ENCODE peak calls at places on chromosomes 5 and 9, in five cellular contexts. W, J, A, Q and G are unnamed samples.
A peak's percentile ranks its signal among the peaks of the same experiment; 100 is the strongest.

GRCh38 chr9:127934248-127934647 is 3.4 kb downstream of the DPM2 start:
- DNase-seq in J (no peak), W (no peak), Q (no peak), A (no peak), G (no peak)

GRCh38 chr5:150167163-150167798 is 703 bp downstream of the CDX1 start:
- DNase-seq in J (no peak), Q (no peak), A (no peak), W (no peak), G (no peak)

GRCh38 chr5:113212244-113212920 is 222.4 kb downstream of the TSSK1B start:
- DNase-seq in J (peak; percentile 52), A (no peak), W (peak; percentile 73), Q (peak; percentile 55), G (peak; percentile 55)

GRCh38 chr5:55456216-55456895 is 78.4 kb downstream of the PLPP1 start:
- DNase-seq in A (no peak), W (peak; percentile 79), Q (no peak), J (no peak), G (no peak)

GRCh38 chr9:130766031-130766903 is 68.8 kb upstream of the ABL1 start:
- DNase-seq in J (no peak), W (no peak), A (no peak), Q (no peak), G (no peak)

GRCh38 chr5:6730807-6731206 is 17.6 kb downstream of the TENT4A start:
- DNase-seq in W (no peak), Q (no peak), J (no peak), A (no peak), G (no peak)

GRCh38 chr5:112957970-112958773 is 18.4 kb upstream of the DCP2 start:
- DNase-seq in J (no peak), W (peak; percentile 98), A (no peak), Q (peak; percentile 83), G (peak; percentile 76)

GRCh38 chr5:143987751-143988560 is 176.0 kb downstream of the HMHB1 start:
- DNase-seq in Q (no peak), W (peak; percentile 24), A (no peak), J (no peak), G (no peak)

GRCh38 chr9:127962278-127962677 is 18.5 kb downstream of the EEIG1 start:
- DNase-seq in W (no peak), J (no peak), Q (no peak), A (no peak), G (no peak)

GRCh38 chr9:14389146-14389545 is 75.2 kb upstream of the NFIB start:
- DNase-seq in Q (no peak), J (no peak), W (no peak), A (no peak), G (no peak)

GRCh38 chr5:5584236-5584749 is 161.8 kb downstream of the ICE1 start:
- DNase-seq in A (no peak), Q (no peak), J (no peak), W (no peak), G (no peak)

GRCh38 chr5:143372187-143372829 is 31.2 kb downstream of the NR3C1 start:
- DNase-seq in W (peak; percentile 42), A (no peak), J (no peak), Q (no peak), G (no peak)

GRCh38 chr5:142816577-142816976 is 46.4 kb downstream of the ARHGAP26 start:
- DNase-seq in W (peak; percentile 57), A (no peak), Q (no peak), J (no peak), G (peak; percentile 68)

GRCh38 chr5:31381299-31381698 is 150.6 kb downstream of the DROSHA start:
- DNase-seq in W (no peak), Q (no peak), A (no peak), J (no peak), G (no peak)

GRCh38 chr5:164600166-164600715 is 1094.8 kb downstream of the MAT2B start:
- DNase-seq in J (no peak), A (no peak), Q (no peak), W (peak; percentile 86), G (no peak)

GRCh38 chr5:154830219-154830595 is 20.2 kb downstream of the FAXDC2 start:
- DNase-seq in W (no peak), A (no peak), J (no peak), Q (no peak), G (no peak)

GRCh38 chr9:111118256-111118950 is 80.1 kb upstream of the LPAR1 start:
- DNase-seq in W (peak; percentile 89), Q (no peak), J (no peak), A (no peak), G (no peak)

GRCh38 chr9:98207606-98208005 is 15.2 kb upstream of the CORO2A start:
- DNase-seq in W (peak; percentile 20), J (no peak), Q (no peak), A (no peak), G (no peak)
- TF ChIP-seq CTCF in W (no peak), J (no peak), Q (no peak), A (peak; percentile 37), G (no peak)

GRCh38 chr5:139296862-139297326 is 3.4 kb downstream of the MATR3 start:
- DNase-seq in Q (no peak), W (no peak), J (no peak), A (no peak), G (no peak)
- H3K4me1 ChIP-seq in Q (peaks cover 23% of the 10 kb centered on the region), W (peaks cover 7% of the 10 kb centered on the region), J (peaks cover 25% of the 10 kb centered on the region), A (peaks cover 68% of the 10 kb centered on the region), G (peaks cover 88% of the 10 kb centered on the region)

GRCh38 chr5:11384441-11385250 is 519.6 kb downstream of the CTNND2 start:
- DNase-seq in W (no peak), J (peak; percentile 54), Q (peak; percentile 58), A (no peak), G (no peak)
- TF ChIP-seq CTCF in W (no peak), J (no peak), Q (no peak), A (no peak), G (no peak)

DNA sequence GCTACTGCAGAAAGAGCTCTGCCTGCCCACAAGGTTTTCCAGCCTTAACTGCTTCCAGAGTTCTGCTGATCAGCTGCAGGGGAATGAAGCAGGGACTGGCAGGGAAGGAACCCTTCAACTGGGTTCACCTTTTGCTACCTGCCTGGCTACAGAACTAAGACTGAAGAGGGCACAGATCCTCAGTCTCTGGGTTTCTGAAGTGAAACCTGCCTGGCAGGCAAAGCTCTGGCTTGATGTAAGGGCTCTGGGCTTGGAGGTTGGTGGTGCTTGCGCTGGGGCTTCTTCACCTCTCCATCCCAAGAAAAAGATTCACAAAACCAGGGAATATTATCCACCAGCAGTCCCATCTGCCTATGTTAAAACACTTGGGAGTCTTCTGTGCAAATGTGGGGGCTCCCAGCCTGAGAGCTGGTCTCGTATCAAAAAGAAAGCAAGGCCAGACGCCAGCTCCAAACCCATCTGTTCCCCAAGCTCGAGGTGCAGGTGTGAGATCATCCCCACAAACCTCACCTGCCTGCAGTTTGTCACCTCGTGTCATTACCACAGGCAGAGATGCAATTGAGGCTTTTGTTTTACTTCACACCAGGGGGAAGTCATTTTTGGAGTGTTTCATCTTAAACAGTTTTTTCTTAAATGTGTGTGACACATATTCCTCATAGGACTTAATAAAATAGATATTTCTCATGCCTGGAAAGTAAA is 58.3 kb downstream of the BNC2 start:
- DNase-seq in A (no peak), J (no peak), Q (no peak), W (no peak), G (no peak)
- H3K4me1 ChIP-seq in A (no peaks in the 10 kb centered on the region), J (no peaks in the 10 kb centered on the region), Q (peaks cover 7% of the 10 kb centered on the region), W (peaks cover 6% of the 10 kb centered on the region), G (no peaks in the 10 kb centered on the region)

DNA sequence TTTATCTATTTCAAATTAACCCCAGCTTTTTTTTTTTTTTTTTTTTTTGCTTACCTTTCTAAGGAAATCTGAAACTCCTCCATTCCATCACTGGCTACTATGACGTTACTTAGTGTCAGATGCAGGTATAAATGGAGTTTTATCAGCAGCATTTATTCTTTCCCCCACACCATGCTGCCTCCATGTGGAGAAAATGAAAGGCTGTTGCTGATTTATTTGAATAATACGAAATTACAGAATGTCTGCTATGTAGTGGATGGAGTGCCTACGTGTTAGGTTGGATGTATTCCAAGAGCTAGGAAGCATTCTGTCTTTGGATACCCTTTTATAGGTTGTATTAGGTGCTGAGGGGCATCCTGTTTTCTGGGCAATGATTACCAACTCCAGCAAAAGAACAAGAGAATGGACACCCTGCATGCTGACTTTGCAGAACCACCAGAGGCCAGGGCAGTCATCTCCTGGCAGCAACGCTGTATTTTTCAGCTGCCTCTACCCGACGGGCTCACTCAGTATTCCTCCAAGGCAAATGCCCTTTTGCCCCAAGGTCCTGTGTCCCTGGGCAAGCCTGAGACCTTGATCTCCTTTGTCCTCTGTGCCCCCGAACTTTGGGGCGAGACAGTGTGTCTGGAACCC is 199.5 kb downstream of the ALDH1A1 start:
- DNase-seq in A (no peak), Q (no peak), W (peak; percentile 31), J (no peak), G (no peak)
- TF ChIP-seq CTCF in A (no peak), Q (no peak), W (peak; percentile 64), J (peak; percentile 34), G (peak; percentile 25)

GRCh38 chr5:72030237-72030636 is 77.0 kb upstream of the MAP1B start:
- DNase-seq in Q (no peak), W (no peak), J (no peak), A (no peak), G (no peak)

GRCh38 chr5:72035831-72036230 is 71.4 kb upstream of the MAP1B start:
- DNase-seq in Q (no peak), J (no peak), W (no peak), A (no peak), G (no peak)

GRCh38 chr5:72034710-72035109 is 72.6 kb upstream of the MAP1B start:
- DNase-seq in W (no peak), J (no peak), Q (no peak), A (no peak), G (no peak)

GRCh38 chr5:72036951-72037350 is 70.3 kb upstream of the MAP1B start:
- DNase-seq in W (peak; percentile 4), Q (no peak), A (no peak), J (no peak), G (no peak)

GRCh38 chr5:72032769-72033168 is 74.5 kb upstream of the MAP1B start:
- DNase-seq in W (no peak), Q (no peak), J (no peak), A (no peak), G (no peak)
- H3K4me1 ChIP-seq in W (no peaks in the 10 kb centered on the region), Q (no peaks in the 10 kb centered on the region), J (no peaks in the 10 kb centered on the region), A (no peaks in the 10 kb centered on the region), G (no peaks in the 10 kb centered on the region)